ENCODE peak calls at places on chromosomes 2 and 18, in six cellular contexts. One of them, this sample, is unnamed.

GRCh38 chr2:99729104-99729503 is 239.3 kb upstream of the REV1 start:
- DNase-seq in head of caudate nucleus: no peak
- DNase-seq in AG10803: peak
- DNase-seq in mucosa of gallbladder: no peak
- DNase-seq in aorta: no peak
- DNase-seq in NCI-H1436: no peak
- DNase-seq in this sample: peak

GRCh38 chr2:127624321-127625145 is 21.4 kb upstream of the GPR17 start:
- DNase-seq in head of caudate nucleus: no peak
- DNase-seq in AG10803: no peak
- DNase-seq in mucosa of gallbladder: no peak
- DNase-seq in aorta: peak
- DNase-seq in NCI-H1436: no peak
- DNase-seq in this sample: no peak

GRCh38 chr2:196739031-196739430 is 60.5 kb downstream of the GTF3C3 start:
- DNase-seq in head of caudate nucleus: no peak
- DNase-seq in AG10803: no peak
- DNase-seq in mucosa of gallbladder: no peak
- DNase-seq in aorta: no peak
- DNase-seq in NCI-H1436: no peak
- DNase-seq in this sample: no peak

GRCh38 chr2:67169417-67170140 is 227.6 kb upstream of the ETAA1 start:
- DNase-seq in head of caudate nucleus: no peak
- DNase-seq in AG10803: peak
- DNase-seq in mucosa of gallbladder: no peak
- DNase-seq in aorta: no peak
- DNase-seq in NCI-H1436: no peak
- DNase-seq in this sample: peak

GRCh38 chr2:238869293-238870124 is 21.6 kb downstream of the TWIST2 start:
- DNase-seq in head of caudate nucleus: no peak
- DNase-seq in AG10803: peak
- DNase-seq in mucosa of gallbladder: no peak
- DNase-seq in aorta: no peak
- DNase-seq in NCI-H1436: no peak
- DNase-seq in this sample: peak

GRCh38 chr2:96144481-96145027 is 686 bp downstream of the DUSP2 start:
- DNase-seq in head of caudate nucleus: no peak
- DNase-seq in AG10803: no peak
- DNase-seq in mucosa of gallbladder: no peak
- DNase-seq in aorta: no peak
- DNase-seq in NCI-H1436: no peak
- DNase-seq in this sample: no peak

GRCh38 chr2:158381205-158381604 is 75.3 kb downstream of the CCDC148 start:
- DNase-seq in head of caudate nucleus: no peak
- DNase-seq in AG10803: no peak
- DNase-seq in mucosa of gallbladder: no peak
- DNase-seq in aorta: no peak
- DNase-seq in NCI-H1436: no peak
- DNase-seq in this sample: no peak

GRCh38 chr2:158211516-158211915 is 109.8 kb downstream of the UPP2 start:
- DNase-seq in head of caudate nucleus: no peak
- DNase-seq in AG10803: no peak
- DNase-seq in mucosa of gallbladder: no peak
- DNase-seq in aorta: no peak
- DNase-seq in NCI-H1436: no peak
- DNase-seq in this sample: peak

GRCh38 chr18:53004798-53005197 is 664.8 kb downstream of the DCC start:
- DNase-seq in head of caudate nucleus: no peak
- DNase-seq in AG10803: no peak
- DNase-seq in mucosa of gallbladder: no peak
- DNase-seq in aorta: no peak
- DNase-seq in NCI-H1436: no peak
- DNase-seq in this sample: no peak

GRCh38 chr18:5630057-5630765 is 86.4 kb upstream of the EPB41L3 start:
- DNase-seq in head of caudate nucleus: peak
- DNase-seq in AG10803: peak
- DNase-seq in mucosa of gallbladder: peak
- DNase-seq in aorta: peak
- DNase-seq in NCI-H1436: peak
- DNase-seq in this sample: no peak

GRCh38 chr2:205816268-205816667 is 134.0 kb downstream of the NRP2 start:
- DNase-seq in head of caudate nucleus: no peak
- DNase-seq in AG10803: no peak
- DNase-seq in mucosa of gallbladder: no peak
- DNase-seq in aorta: no peak
- DNase-seq in NCI-H1436: no peak
- DNase-seq in this sample: no peak

GRCh38 chr2:137951606-137952005 is 12.7 kb upstream of the HNMT start:
- DNase-seq in head of caudate nucleus: no peak
- DNase-seq in AG10803: peak
- DNase-seq in mucosa of gallbladder: no peak
- DNase-seq in aorta: no peak
- DNase-seq in NCI-H1436: no peak
- DNase-seq in this sample: no peak

GRCh38 chr18:68925268-68925667 is 127.4 kb downstream of the CCDC102B start:
- DNase-seq in head of caudate nucleus: no peak
- DNase-seq in AG10803: peak
- DNase-seq in mucosa of gallbladder: no peak
- DNase-seq in aorta: no peak
- DNase-seq in NCI-H1436: no peak
- DNase-seq in this sample: no peak